ENCODE peak calls at places on chromosomes 4 and X, in seven cellular contexts. One of them, this sample, is unnamed.

GRCh38 chr4:123783091-123783765 is 386.6 kb downstream of the SPRY1 start:
- DNase-seq in neural crest cell: no peak
- DNase-seq in esophagus muscularis mucosa: no peak
- DNase-seq in transverse colon: no peak
- DNase-seq in GM12878: no peak
- DNase-seq in natural killer cell: no peak
- DNase-seq in heart right ventricle: no peak
- DNase-seq in this sample: no peak

GRCh38 chr4:96063639-96064038 is 223.7 kb downstream of the PDHA2 start:
- DNase-seq in GM12878: no peak
- DNase-seq in heart right ventricle: no peak
- DNase-seq in transverse colon: no peak
- DNase-seq in neural crest cell: no peak
- DNase-seq in esophagus muscularis mucosa: no peak
- DNase-seq in natural killer cell: no peak
- DNase-seq in this sample: no peak

GRCh38 chr4:75376543-75376942 is 137.7 kb downstream of the RCHY1 start:
- DNase-seq in heart right ventricle: no peak
- DNase-seq in natural killer cell: no peak
- DNase-seq in esophagus muscularis mucosa: no peak
- DNase-seq in GM12878: no peak
- DNase-seq in neural crest cell: no peak
- DNase-seq in transverse colon: no peak
- DNase-seq in this sample: no peak

GRCh38 chrX:49137492-49137891 is 14.0 kb upstream of the GPKOW start:
- DNase-seq in esophagus muscularis mucosa: no peak
- DNase-seq in GM12878: no peak
- DNase-seq in heart right ventricle: peak; percentile 37
- DNase-seq in natural killer cell: no peak
- DNase-seq in neural crest cell: no peak
- DNase-seq in transverse colon: no peak
- DNase-seq in this sample: no peak

GRCh38 chrX:38061335-38061734 is 55.0 kb downstream of the SYTL5 start:
- DNase-seq in GM12878: no peak
- DNase-seq in natural killer cell: no peak
- DNase-seq in esophagus muscularis mucosa: no peak
- DNase-seq in neural crest cell: no peak
- DNase-seq in transverse colon: no peak
- DNase-seq in heart right ventricle: no peak
- DNase-seq in this sample: no peak

GRCh38 chr4:186599483-186599882 is 44.1 kb upstream of the MTNR1A start:
- DNase-seq in neural crest cell: no peak
- DNase-seq in natural killer cell: no peak
- DNase-seq in transverse colon: no peak
- DNase-seq in heart right ventricle: no peak
- DNase-seq in esophagus muscularis mucosa: peak; percentile 75
- DNase-seq in GM12878: no peak
- DNase-seq in this sample: no peak

GRCh38 chr4:13912966-13913365 is 285.4 kb upstream of the BOD1L1 start:
- DNase-seq in esophagus muscularis mucosa: peak; percentile 64
- DNase-seq in GM12878: no peak
- DNase-seq in natural killer cell: no peak
- DNase-seq in neural crest cell: no peak
- DNase-seq in heart right ventricle: no peak
- DNase-seq in transverse colon: no peak
- DNase-seq in this sample: no peak

GRCh38 chrX:40864972-40865371 is 129.6 kb upstream of the MED14 start:
- DNase-seq in esophagus muscularis mucosa: no peak
- DNase-seq in GM12878: no peak
- DNase-seq in heart right ventricle: no peak
- DNase-seq in transverse colon: no peak
- DNase-seq in neural crest cell: no peak
- DNase-seq in natural killer cell: no peak
- DNase-seq in this sample: no peak

GRCh38 chrX:69133561-69134542 is 31.4 kb downstream of the PJA1 start:
- DNase-seq in transverse colon: no peak
- DNase-seq in esophagus muscularis mucosa: no peak
- DNase-seq in natural killer cell: no peak
- DNase-seq in neural crest cell: peak; percentile 33
- DNase-seq in GM12878: no peak
- DNase-seq in heart right ventricle: no peak
- DNase-seq in this sample: no peak

DNA sequence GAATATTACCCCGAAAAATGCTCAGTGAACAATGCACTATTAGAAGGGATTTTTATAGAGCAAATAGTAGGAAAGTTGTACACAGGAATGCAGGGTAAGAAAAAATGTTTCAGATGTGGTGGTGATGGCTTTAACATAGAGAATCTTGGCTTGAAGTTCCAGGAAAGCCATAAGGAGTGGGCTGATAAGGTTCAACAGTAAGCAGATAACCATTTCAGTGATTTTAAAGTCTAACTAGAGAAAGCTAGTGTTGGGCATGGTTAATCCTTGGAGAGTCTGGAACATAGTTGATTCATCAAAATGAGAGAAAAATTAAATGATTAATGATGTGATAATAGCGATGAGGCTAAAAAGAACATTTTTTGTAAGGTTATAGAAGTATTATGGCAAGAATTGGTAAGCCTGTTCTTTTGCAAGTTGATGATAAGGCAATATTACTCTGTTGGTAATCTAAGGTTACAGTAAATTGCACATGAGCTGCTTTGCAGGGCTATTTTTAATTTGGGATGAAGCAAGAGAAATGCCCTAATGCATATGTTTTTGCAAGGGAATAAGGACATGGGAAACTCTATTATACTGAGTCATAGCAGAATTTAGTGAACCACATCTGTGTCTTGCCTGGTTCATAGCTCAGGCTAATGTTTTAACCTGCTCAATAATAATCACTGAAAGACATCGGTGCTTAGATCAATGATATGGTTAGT is 44.2 kb downstream of the GALNTL6 start:
- DNase-seq in GM12878: no peak
- DNase-seq in natural killer cell: no peak
- DNase-seq in transverse colon: no peak
- DNase-seq in heart right ventricle: no peak
- DNase-seq in esophagus muscularis mucosa: no peak
- DNase-seq in neural crest cell: no peak
- DNase-seq in this sample: no peak
- TF ChIP-seq CTCF in GM12878: no peak
- TF ChIP-seq CTCF in natural killer cell: no peak
- TF ChIP-seq CTCF in transverse colon: no peak
- TF ChIP-seq CTCF in heart right ventricle: no peak
- TF ChIP-seq CTCF in esophagus muscularis mucosa: no peak
- TF ChIP-seq CTCF in neural crest cell: no peak
- TF ChIP-seq CTCF in this sample: no peak

DNA sequence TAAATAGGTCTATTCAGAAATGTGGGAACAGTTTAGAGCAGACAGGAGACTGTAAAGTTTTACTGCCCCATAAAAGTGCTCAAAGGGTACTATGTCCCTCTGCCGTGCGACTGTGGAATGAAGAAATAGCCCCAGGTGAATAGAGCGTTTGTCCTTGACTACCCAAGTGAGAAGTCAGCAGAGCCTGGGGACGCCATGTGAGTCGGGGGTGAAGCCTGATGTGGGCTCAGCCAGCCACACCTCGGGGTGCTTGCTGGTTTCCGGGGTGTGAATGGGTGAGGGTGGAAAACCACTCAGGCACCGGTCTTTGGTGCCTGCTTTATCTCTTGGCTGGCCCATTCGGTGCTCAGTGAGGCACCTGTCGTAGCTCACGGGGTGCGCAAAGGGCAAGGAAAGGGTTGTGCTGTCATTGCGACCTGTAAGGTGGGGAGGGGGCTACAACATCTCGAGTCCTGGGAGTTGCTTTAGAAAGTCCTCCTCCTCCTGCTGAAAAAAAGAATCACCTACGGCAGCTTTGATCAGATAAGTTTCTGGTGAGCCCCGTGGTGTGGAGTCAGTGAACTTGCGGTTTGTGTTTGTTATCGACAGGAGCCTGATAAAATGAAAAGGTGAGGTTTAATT is 895 bp downstream of the TRIM2 start:
- DNase-seq in GM12878: peak; percentile 24
- DNase-seq in heart right ventricle: no peak
- DNase-seq in transverse colon: peak; percentile 76
- DNase-seq in natural killer cell: no peak
- DNase-seq in esophagus muscularis mucosa: no peak
- DNase-seq in neural crest cell: no peak
- DNase-seq in this sample: no peak
- TF ChIP-seq CTCF in GM12878: no peak
- TF ChIP-seq CTCF in heart right ventricle: no peak
- TF ChIP-seq CTCF in transverse colon: peak; percentile 20
- TF ChIP-seq CTCF in natural killer cell: no peak
- TF ChIP-seq CTCF in esophagus muscularis mucosa: no peak
- TF ChIP-seq CTCF in neural crest cell: peak; percentile 29
- TF ChIP-seq CTCF in this sample: peak; percentile 30

DNA sequence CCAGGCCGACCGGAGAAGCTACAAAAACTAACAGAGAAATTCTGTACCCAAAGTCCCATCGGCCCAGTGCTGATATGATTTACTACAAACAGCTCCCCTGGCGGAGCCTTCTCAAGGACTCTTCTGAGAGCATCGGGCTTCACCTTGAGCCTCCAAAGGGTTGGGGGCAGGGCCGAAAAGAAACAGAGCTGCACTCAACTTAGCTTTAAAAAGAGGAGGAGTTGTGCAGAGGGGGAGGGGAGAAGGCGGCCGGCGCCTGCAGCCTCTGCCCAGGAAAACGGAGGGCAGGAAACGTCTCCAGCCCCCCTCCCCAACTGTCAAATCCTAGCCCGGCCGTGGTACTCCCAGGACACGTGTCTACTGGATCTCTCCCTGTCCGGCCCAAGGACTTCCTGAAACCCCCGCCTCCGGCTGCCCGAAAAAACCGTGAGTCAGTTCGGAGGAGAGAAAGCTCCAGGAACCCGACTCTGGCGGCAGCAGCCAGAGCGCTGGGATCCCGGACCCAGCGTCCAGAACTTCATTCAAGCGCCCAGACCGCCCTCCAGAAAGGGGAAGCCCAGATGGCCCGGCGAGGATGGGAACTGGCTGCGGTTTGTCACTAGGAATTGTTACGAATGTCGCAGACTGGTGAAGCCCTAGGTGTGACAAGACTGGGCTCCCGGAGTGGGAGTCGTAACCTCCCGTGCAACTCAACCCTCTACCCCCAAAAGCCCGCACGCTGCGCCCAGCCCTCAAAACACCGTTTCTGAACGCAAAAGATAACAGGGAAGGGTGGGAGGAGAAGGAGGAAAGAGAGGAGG is 1.0 kb downstream of the ADAMTS3 start:
- DNase-seq in transverse colon: peak; percentile 32
- DNase-seq in esophagus muscularis mucosa: peak; percentile 92
- DNase-seq in neural crest cell: peak; percentile 43
- DNase-seq in natural killer cell: no peak
- DNase-seq in GM12878: no peak
- DNase-seq in heart right ventricle: peak; percentile 40
- DNase-seq in this sample: peak; percentile 39
- TF ChIP-seq CTCF in transverse colon: no peak
- TF ChIP-seq CTCF in esophagus muscularis mucosa: peak; percentile 15
- TF ChIP-seq CTCF in neural crest cell: peak; percentile 58
- TF ChIP-seq CTCF in natural killer cell: no peak
- TF ChIP-seq CTCF in GM12878: no peak
- TF ChIP-seq CTCF in heart right ventricle: no peak
- TF ChIP-seq CTCF in this sample: peak; percentile 49

DNA sequence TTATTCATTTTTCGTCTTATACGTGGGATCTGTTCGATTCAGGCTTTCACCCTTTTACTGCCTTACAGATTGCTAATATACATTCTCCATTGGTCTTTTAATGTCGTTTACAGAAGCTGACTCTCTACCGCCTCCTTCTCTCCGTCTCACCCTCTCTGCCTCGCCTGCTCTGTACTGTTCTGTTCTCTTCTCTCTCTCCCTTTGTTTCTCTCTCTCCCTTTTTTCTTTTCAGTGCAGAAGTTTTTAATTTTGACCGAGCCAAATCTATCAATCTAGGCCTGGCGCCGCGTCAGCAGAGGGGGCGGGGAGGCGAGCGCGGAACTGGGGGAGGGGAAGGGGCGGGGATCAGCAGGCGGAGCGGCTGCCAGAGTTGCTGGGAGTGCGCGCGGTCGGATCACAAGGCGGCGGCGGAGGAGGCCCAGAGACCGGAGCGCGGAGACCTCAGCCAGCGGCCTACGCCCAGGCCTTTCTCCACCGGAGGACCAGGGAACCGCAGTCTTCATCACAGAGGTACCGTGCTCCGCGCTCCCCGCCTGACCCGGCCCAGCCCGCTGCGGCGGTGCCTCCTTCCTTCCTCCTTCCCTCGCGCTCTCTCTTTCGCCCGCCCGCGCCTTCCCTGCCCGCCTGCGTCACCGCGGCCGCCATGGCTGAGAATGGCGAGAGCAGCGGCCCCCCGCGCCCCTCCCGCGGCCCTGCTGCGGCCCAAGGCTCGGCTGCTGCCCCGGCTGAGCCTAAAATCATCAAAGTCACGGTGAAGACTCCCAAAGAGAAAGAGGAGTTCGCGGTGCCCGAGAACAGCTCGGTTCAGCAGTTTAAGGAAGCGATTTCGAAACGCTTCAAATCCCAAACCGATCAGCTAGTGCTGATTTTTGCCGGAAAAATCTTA is at the start of gene UBQLN2:
- DNase-seq in neural crest cell: peak; percentile 50
- DNase-seq in natural killer cell: peak; percentile 69
- DNase-seq in esophagus muscularis mucosa: no peak
- DNase-seq in transverse colon: peak; percentile 85
- DNase-seq in GM12878: no peak
- DNase-seq in heart right ventricle: peak; percentile 84
- DNase-seq in this sample: peak; percentile 51
- TF ChIP-seq CTCF in neural crest cell: peak; percentile 28
- TF ChIP-seq CTCF in natural killer cell: no peak
- TF ChIP-seq CTCF in esophagus muscularis mucosa: no peak
- TF ChIP-seq CTCF in transverse colon: no peak
- TF ChIP-seq CTCF in GM12878: no peak
- TF ChIP-seq CTCF in heart right ventricle: no peak
- TF ChIP-seq CTCF in this sample: peak; percentile 10

GRCh38 chr4:56048621-56049427 is 100.1 kb downstream of the CEP135 start:
- DNase-seq in esophagus muscularis mucosa: no peak
- DNase-seq in neural crest cell: peak; percentile 68
- DNase-seq in transverse colon: peak; percentile 64
- DNase-seq in heart right ventricle: peak; percentile 35
- DNase-seq in natural killer cell: no peak
- DNase-seq in GM12878: peak; percentile 2
- DNase-seq in this sample: peak; percentile 62
- TF ChIP-seq CTCF in esophagus muscularis mucosa: peak; percentile 27
- TF ChIP-seq CTCF in neural crest cell: peak; percentile 57
- TF ChIP-seq CTCF in transverse colon: no peak
- TF ChIP-seq CTCF in heart right ventricle: no peak
- TF ChIP-seq CTCF in natural killer cell: no peak
- TF ChIP-seq CTCF in GM12878: peak; percentile 70
- TF ChIP-seq CTCF in this sample: peak; percentile 47